ENCODE peak calls at places on chromosome 9, in six cellular contexts. L, Q, M, H, C and F are unnamed samples.

GRCh38 chr9:123176949-123177348 is 91.4 kb downstream of the STRBP start:
- DNase-seq in L (no peak), Q (no peak), M (no peak), H (no peak), C (no peak), F (no peak)

GRCh38 chr9:26856413-26857032 is 36.1 kb downstream of the CAAP1 start:
- DNase-seq in L (peak; percentile 82), Q (no peak), M (no peak), H (peak; percentile 42), C (peak; percentile 56), F (peak; percentile 49)

GRCh38 chr9:128636556-128637530 is 19.8 kb downstream of the DYNC2I2 start:
- DNase-seq in L (no peak), Q (no peak), M (peak; percentile 43), H (no peak), C (no peak), F (no peak)

GRCh38 chr9:106420511-106420944 is 442.4 kb upstream of the ZNF462 start:
- DNase-seq in L (no peak), Q (no peak), M (peak; percentile 20), H (no peak), C (no peak), F (peak; percentile 38)

GRCh38 chr9:69857131-69857530 is 36.5 kb downstream of the CFAP95 start:
- DNase-seq in L (no peak), Q (no peak), M (no peak), H (no peak), C (peak; percentile 92), F (no peak)

GRCh38 chr9:131020388-131020787 is 11.4 kb downstream of the LAMC3 start:
- DNase-seq in L (peak; percentile 90), Q (no peak), M (no peak), H (no peak), C (peak; percentile 90), F (no peak)

GRCh38 chr9:92781902-92782301 is 17.3 kb upstream of the BICD2 start:
- DNase-seq in L (peak; percentile 32), Q (no peak), M (no peak), H (no peak), C (no peak), F (no peak)

GRCh38 chr9:96344458-96345180 is 38.9 kb downstream of the SLC35D2 start:
- DNase-seq in L (peak; percentile 85), Q (peak; percentile 87), M (peak; percentile 36), H (peak; percentile 79), C (peak; percentile 89), F (peak; percentile 96)

GRCh38 chr9:114049453-114050225 is 28.5 kb downstream of the AMBP start:
- DNase-seq in L (no peak), Q (no peak), M (no peak), H (no peak), C (no peak), F (no peak)

GRCh38 chr9:84652496-84653081 is 16.9 kb upstream of the NTRK2 start:
- DNase-seq in L (no peak), Q (no peak), M (no peak), H (no peak), C (no peak), F (no peak)

GRCh38 chr9:93010056-93010455 is 48.4 kb upstream of the SUSD3 start:
- DNase-seq in L (no peak), Q (no peak), M (no peak), H (no peak), C (no peak), F (no peak)

GRCh38 chr9:97628668-97629067 is 4.5 kb downstream of the TSTD2 start:
- DNase-seq in L (peak; percentile 23), Q (no peak), M (no peak), H (no peak), C (no peak), F (no peak)

GRCh38 chr9:107390806-107391205 is 98.8 kb downstream of the KLF4 start:
- DNase-seq in L (no peak), Q (no peak), M (no peak), H (no peak), C (peak; percentile 29), F (no peak)

GRCh38 chr9:12666813-12667212 is 26.4 kb upstream of the TYRP1 start:
- DNase-seq in L (peak; percentile 37), Q (no peak), M (no peak), H (no peak), C (no peak), F (no peak)

GRCh38 chr9:81874926-81875325 is 53.3 kb upstream of the SPATA31D4 start:
- DNase-seq in L (no peak), Q (peak; percentile 63), M (no peak), H (no peak), C (peak; percentile 68), F (peak; percentile 37)

GRCh38 chr9:86772289-86772982 is 174.9 kb downstream of the GAS1 start:
- DNase-seq in L (no peak), Q (no peak), M (no peak), H (no peak), C (no peak), F (no peak)

GRCh38 chr9:86405926-86406325 is 51.7 kb upstream of the TUT7 start:
- DNase-seq in L (peak; percentile 55), Q (peak; percentile 76), M (no peak), H (no peak), C (peak; percentile 95), F (peak; percentile 76)

GRCh38 chr9:10873999-10874398 is 261.2 kb upstream of the PTPRD start:
- DNase-seq in L (no peak), Q (no peak), M (no peak), H (no peak), C (no peak), F (no peak)

GRCh38 chr9:133715866-133716563 is 22.1 kb downstream of the SARDH start:
- DNase-seq in L (no peak), Q (no peak), M (no peak), H (peak; percentile 73), C (no peak), F (no peak)

GRCh38 chr9:91376239-91376638 is 14.5 kb upstream of the AUH start:
- DNase-seq in L (no peak), Q (no peak), M (no peak), H (no peak), C (no peak), F (peak; percentile 26)

GRCh38 chr9:128342971-128343680 is 2.8 kb downstream of the SLC27A4 start:
- DNase-seq in L (no peak), Q (no peak), M (no peak), H (no peak), C (no peak), F (no peak)

GRCh38 chr9:124415852-124416484 is 726 bp upstream of the PSMB7 start:
- DNase-seq in L (peak; percentile 90), Q (no peak), M (no peak), H (no peak), C (no peak), F (no peak)

DNA sequence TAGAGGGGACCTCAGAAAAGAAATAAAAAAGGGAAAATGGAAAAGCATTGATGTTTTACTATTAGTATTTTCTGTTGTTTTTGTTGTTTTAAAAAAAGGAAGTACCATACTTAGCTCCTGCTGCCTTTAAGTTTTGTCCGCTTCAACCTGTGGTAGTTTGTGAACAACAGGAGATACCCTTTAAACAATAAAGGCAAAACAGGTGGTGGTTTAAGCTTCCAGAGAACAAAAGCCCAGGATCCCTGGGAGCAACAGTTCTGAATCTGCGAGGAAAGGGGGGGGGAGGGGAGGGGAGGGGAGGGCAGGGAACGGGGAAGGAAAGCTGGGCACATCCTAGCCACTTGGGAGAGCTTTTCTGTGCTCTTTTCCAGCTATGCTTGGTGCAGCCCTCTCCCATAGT is 2.1 kb upstream of the PSIP1 start:
- DNase-seq in L (peak; percentile 64), Q (no peak), M (no peak), H (no peak), C (no peak), F (no peak)
- H3K4me3 ChIP-seq in L (no peak overlapping the region), Q (no peak overlapping the region), M (no peak overlapping the region), H (no peak overlapping the region), C (no peak overlapping the region), F (no peak overlapping the region)

GRCh38 chr9:136700309-136700708 is 12.1 kb upstream of the DIPK1B start:
- DNase-seq in L (no peak), Q (no peak), M (no peak), H (no peak), C (peak; percentile 60), F (no peak)

GRCh38 chr9:136703231-136703870 is 9.0 kb upstream of the DIPK1B start:
- DNase-seq in L (no peak), Q (no peak), M (no peak), H (peak; percentile 49), C (no peak), F (no peak)

GRCh38 chr9:136698681-136699246 is 11.5 kb upstream of the AGPAT2 start:
- DNase-seq in L (no peak), Q (no peak), M (no peak), H (no peak), C (no peak), F (no peak)

GRCh38 chr9:136701665-136702048 is 10.7 kb upstream of the DIPK1B start:
- DNase-seq in L (no peak), Q (no peak), M (no peak), H (no peak), C (no peak), F (no peak)

GRCh38 chr9:136700959-136701664 is 11.3 kb upstream of the DIPK1B start:
- DNase-seq in L (no peak), Q (no peak), M (no peak), H (no peak), C (no peak), F (no peak)
- H3K4me3 ChIP-seq in L (no peak overlapping the region), Q (no peak overlapping the region), M (no peak overlapping the region), H (no peak overlapping the region), C (no peak overlapping the region), F (no peak overlapping the region)

GRCh38 chr9:16869140-16869903 is 1.1 kb downstream of the BNC2 start:
- DNase-seq in L (peak; percentile 44), Q (no peak), M (no peak), H (no peak), C (no peak), F (no peak)

GRCh38 chr9:16871358-16872151 is 1.1 kb upstream of the BNC2 start:
- DNase-seq in L (peak; percentile 74), Q (no peak), M (no peak), H (peak; percentile 32), C (peak; percentile 82), F (no peak)

GRCh38 chr9:16868706-16869105 is 1.8 kb downstream of the BNC2 start:
- DNase-seq in L (no peak), Q (no peak), M (no peak), H (no peak), C (peak; percentile 9), F (no peak)

GRCh38 chr9:16870606-16871357 is at the start of gene BNC2:
- DNase-seq in L (peak; percentile 89), Q (no peak), M (no peak), H (peak; percentile 53), C (peak; percentile 75), F (no peak)

DNA sequence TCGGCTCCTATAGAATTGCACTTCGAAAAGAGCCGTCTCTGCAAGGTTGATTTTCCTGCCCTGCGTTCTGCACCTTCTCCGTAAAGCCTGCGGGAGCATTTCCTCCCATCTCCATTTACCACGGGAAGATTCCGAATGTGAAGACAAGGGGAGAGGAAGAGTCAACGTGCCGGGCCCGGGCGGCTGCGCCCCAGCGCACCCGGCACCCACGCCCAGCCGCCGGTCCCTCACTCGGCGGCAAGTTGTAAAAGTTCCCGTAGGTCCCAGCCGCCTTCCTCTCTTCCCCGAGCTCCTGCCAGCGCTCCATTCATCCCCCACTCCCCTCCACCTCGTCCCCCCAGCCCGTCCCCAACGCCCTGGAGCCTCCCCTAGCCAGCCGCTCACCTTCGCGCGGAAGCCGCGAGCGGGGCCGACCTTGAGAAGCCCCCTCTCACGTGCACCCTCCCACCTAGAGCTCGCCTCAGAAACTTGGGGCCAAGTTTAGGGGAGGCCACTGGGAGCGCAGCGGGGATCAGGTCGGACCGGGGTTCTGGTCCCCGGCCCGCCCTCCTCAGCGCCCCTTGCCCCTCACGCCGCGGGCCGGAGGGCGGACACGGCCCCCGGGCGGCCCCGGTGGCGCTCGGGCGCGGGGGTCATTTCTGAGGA is 387 bp downstream of the BNC2 start:
- DNase-seq in L (peak; percentile 49), Q (no peak), M (no peak), H (peak; percentile 13), C (peak; percentile 65), F (no peak)
- H3K4me3 ChIP-seq in L (peak overlapping the region; percentile 78), Q (peak overlapping the region; percentile 80), M (peak overlapping the region; percentile 91), H (peak overlapping the region; percentile 65), C (peak overlapping the region; percentile 95), F (peak overlapping the region; percentile 81)

GRCh38 chr9:134917431-134918373 is at the start of gene FCN1:
- DNase-seq in L (no peak), Q (no peak), M (no peak), H (peak; percentile 89), C (no peak), F (no peak)
- H3K4me3 ChIP-seq in L (no peak within 1 kb of the TSS), Q (no peak within 1 kb of the TSS), M (no peak within 1 kb of the TSS), H (peak within 1 kb of the TSS; percentile 0), C (no peak within 1 kb of the TSS), F (no peak within 1 kb of the TSS)